ENCODE peak calls at places on chromosomes 2 and 18, in six cellular contexts. One of them, this sample, is unnamed.

GRCh38 chr2:121297217-121297830 is 12.3 kb upstream of the TFCP2L1 start:
- DNase-seq in GM23248: peak; percentile 57
- DNase-seq in A673: peak; percentile 68
- DNase-seq in fibroblast of lung: peak; percentile 12
- DNase-seq in AG04450: no peak
- DNase-seq in spleen: no peak
- DNase-seq in this sample: no peak

GRCh38 chr2:85976106-85976920 is 87.5 kb upstream of the ST3GAL5 start:
- DNase-seq in fibroblast of lung: no peak
- DNase-seq in spleen: peak; percentile 50
- DNase-seq in GM23248: no peak
- DNase-seq in A673: no peak
- DNase-seq in AG04450: no peak
- DNase-seq in this sample: no peak

GRCh38 chr2:175437167-175437566 is 255.7 kb upstream of the ATP5MC3 start:
- DNase-seq in spleen: no peak
- DNase-seq in A673: no peak
- DNase-seq in GM23248: no peak
- DNase-seq in fibroblast of lung: no peak
- DNase-seq in AG04450: no peak
- DNase-seq in this sample: no peak

GRCh38 chr2:78999410-78999809 is 26.1 kb upstream of the REG3G start:
- DNase-seq in AG04450: no peak
- DNase-seq in A673: peak; percentile 43
- DNase-seq in fibroblast of lung: peak; percentile 15
- DNase-seq in GM23248: peak; percentile 35
- DNase-seq in spleen: no peak
- DNase-seq in this sample: no peak

GRCh38 chr2:69600425-69600824 is 43.1 kb downstream of the AAK1 start:
- DNase-seq in spleen: no peak
- DNase-seq in fibroblast of lung: no peak
- DNase-seq in GM23248: no peak
- DNase-seq in A673: no peak
- DNase-seq in AG04450: no peak
- DNase-seq in this sample: no peak

GRCh38 chr2:237669628-237670351 is 42.4 kb downstream of the LRRFIP1 start:
- DNase-seq in spleen: peak; percentile 76
- DNase-seq in AG04450: peak; percentile 100
- DNase-seq in GM23248: peak; percentile 99
- DNase-seq in A673: peak; percentile 44
- DNase-seq in fibroblast of lung: peak; percentile 100
- DNase-seq in this sample: peak; percentile 99

GRCh38 chr2:118048396-118048795 is 34.5 kb upstream of the CCDC93 start:
- DNase-seq in GM23248: peak; percentile 61
- DNase-seq in A673: no peak
- DNase-seq in AG04450: no peak
- DNase-seq in spleen: no peak
- DNase-seq in fibroblast of lung: no peak
- DNase-seq in this sample: no peak

GRCh38 chr2:39606585-39606984 is 59.1 kb upstream of the TMEM178A start:
- DNase-seq in fibroblast of lung: no peak
- DNase-seq in spleen: no peak
- DNase-seq in AG04450: no peak
- DNase-seq in GM23248: no peak
- DNase-seq in A673: no peak
- DNase-seq in this sample: no peak

GRCh38 chr2:12043131-12043530 is 296.7 kb downstream of the LPIN1 start:
- DNase-seq in fibroblast of lung: no peak
- DNase-seq in spleen: no peak
- DNase-seq in AG04450: no peak
- DNase-seq in GM23248: no peak
- DNase-seq in A673: no peak
- DNase-seq in this sample: no peak

GRCh38 chr18:14945984-14946383 is 198.0 kb downstream of the ANKRD30B start:
- DNase-seq in AG04450: no peak
- DNase-seq in A673: no peak
- DNase-seq in fibroblast of lung: no peak
- DNase-seq in spleen: no peak
- DNase-seq in GM23248: peak; percentile 6
- DNase-seq in this sample: no peak

GRCh38 chr2:172623249-172623965 is 67.5 kb downstream of the PDK1 start:
- DNase-seq in spleen: no peak
- DNase-seq in GM23248: peak; percentile 85
- DNase-seq in fibroblast of lung: peak; percentile 84
- DNase-seq in AG04450: peak; percentile 51
- DNase-seq in A673: no peak
- DNase-seq in this sample: peak; percentile 85

GRCh38 chr18:3747176-3747973 is 297.4 kb downstream of the TGIF1 start:
- DNase-seq in GM23248: peak; percentile 20
- DNase-seq in A673: no peak
- DNase-seq in AG04450: peak; percentile 3
- DNase-seq in spleen: no peak
- DNase-seq in fibroblast of lung: peak; percentile 91
- DNase-seq in this sample: no peak
- H3K4me3 ChIP-seq in GM23248: no peak overlapping the region
- H3K4me3 ChIP-seq in A673: no peak overlapping the region
- H3K4me3 ChIP-seq in AG04450: no peak overlapping the region
- H3K4me3 ChIP-seq in spleen: no peak overlapping the region
- H3K4me3 ChIP-seq in fibroblast of lung: peak overlapping the region; percentile 5
- H3K4me3 ChIP-seq in this sample: no peak overlapping the region

GRCh38 chr2:34747643-34748042 is 1148.5 kb upstream of the FAM98A start:
- DNase-seq in A673: no peak
- DNase-seq in spleen: no peak
- DNase-seq in fibroblast of lung: no peak
- DNase-seq in GM23248: no peak
- DNase-seq in AG04450: no peak
- DNase-seq in this sample: no peak
- H3K4me3 ChIP-seq in A673: no peak overlapping the region
- H3K4me3 ChIP-seq in spleen: no peak overlapping the region
- H3K4me3 ChIP-seq in fibroblast of lung: no peak overlapping the region
- H3K4me3 ChIP-seq in GM23248: no peak overlapping the region
- H3K4me3 ChIP-seq in AG04450: no peak overlapping the region
- H3K4me3 ChIP-seq in this sample: no peak overlapping the region

GRCh38 chr2:8819194-8819593 is 18.2 kb downstream of the KIDINS220 start:
- DNase-seq in AG04450: no peak
- DNase-seq in spleen: no peak
- DNase-seq in fibroblast of lung: peak; percentile 25
- DNase-seq in GM23248: peak; percentile 69
- DNase-seq in A673: no peak
- DNase-seq in this sample: no peak

GRCh38 chr2:8817219-8817618 is 20.2 kb downstream of the KIDINS220 start:
- DNase-seq in GM23248: no peak
- DNase-seq in fibroblast of lung: no peak
- DNase-seq in AG04450: no peak
- DNase-seq in spleen: no peak
- DNase-seq in A673: no peak
- DNase-seq in this sample: no peak

GRCh38 chr2:8819948-8820347 is 17.5 kb downstream of the KIDINS220 start:
- DNase-seq in AG04450: no peak
- DNase-seq in spleen: no peak
- DNase-seq in GM23248: no peak
- DNase-seq in fibroblast of lung: no peak
- DNase-seq in A673: no peak
- DNase-seq in this sample: no peak

GRCh38 chr2:8822218-8822617 is 15.2 kb downstream of the KIDINS220 start:
- DNase-seq in fibroblast of lung: peak; percentile 58
- DNase-seq in AG04450: no peak
- DNase-seq in GM23248: peak; percentile 20
- DNase-seq in A673: no peak
- DNase-seq in spleen: no peak
- DNase-seq in this sample: no peak

GRCh38 chr2:8821276-8822217 is 15.9 kb downstream of the KIDINS220 start:
- DNase-seq in AG04450: no peak
- DNase-seq in GM23248: peak; percentile 83
- DNase-seq in spleen: no peak
- DNase-seq in A673: no peak
- DNase-seq in fibroblast of lung: peak; percentile 88
- DNase-seq in this sample: peak; percentile 26
- H3K4me3 ChIP-seq in AG04450: no peak overlapping the region
- H3K4me3 ChIP-seq in GM23248: no peak overlapping the region
- H3K4me3 ChIP-seq in spleen: no peak overlapping the region
- H3K4me3 ChIP-seq in A673: no peak overlapping the region
- H3K4me3 ChIP-seq in fibroblast of lung: no peak overlapping the region
- H3K4me3 ChIP-seq in this sample: no peak overlapping the region

GRCh38 chr2:113167962-113168340 is 5.8 kb upstream of the PSD4 start:
- DNase-seq in fibroblast of lung: no peak
- DNase-seq in AG04450: no peak
- DNase-seq in GM23248: no peak
- DNase-seq in spleen: peak; percentile 36
- DNase-seq in A673: no peak
- DNase-seq in this sample: no peak

GRCh38 chr2:113166187-113166645 is 7.6 kb upstream of the PSD4 start:
- DNase-seq in GM23248: no peak
- DNase-seq in A673: no peak
- DNase-seq in AG04450: no peak
- DNase-seq in fibroblast of lung: no peak
- DNase-seq in spleen: no peak
- DNase-seq in this sample: no peak

GRCh38 chr2:113167115-113167932 is 6.4 kb upstream of the PSD4 start:
- DNase-seq in GM23248: peak; percentile 28
- DNase-seq in AG04450: no peak
- DNase-seq in spleen: peak; percentile 80
- DNase-seq in A673: no peak
- DNase-seq in fibroblast of lung: no peak
- DNase-seq in this sample: no peak

GRCh38 chr2:113171359-113172075 is 2.3 kb upstream of the PSD4 start:
- DNase-seq in fibroblast of lung: no peak
- DNase-seq in AG04450: no peak
- DNase-seq in GM23248: no peak
- DNase-seq in A673: no peak
- DNase-seq in spleen: peak; percentile 70
- DNase-seq in this sample: no peak

DNA sequence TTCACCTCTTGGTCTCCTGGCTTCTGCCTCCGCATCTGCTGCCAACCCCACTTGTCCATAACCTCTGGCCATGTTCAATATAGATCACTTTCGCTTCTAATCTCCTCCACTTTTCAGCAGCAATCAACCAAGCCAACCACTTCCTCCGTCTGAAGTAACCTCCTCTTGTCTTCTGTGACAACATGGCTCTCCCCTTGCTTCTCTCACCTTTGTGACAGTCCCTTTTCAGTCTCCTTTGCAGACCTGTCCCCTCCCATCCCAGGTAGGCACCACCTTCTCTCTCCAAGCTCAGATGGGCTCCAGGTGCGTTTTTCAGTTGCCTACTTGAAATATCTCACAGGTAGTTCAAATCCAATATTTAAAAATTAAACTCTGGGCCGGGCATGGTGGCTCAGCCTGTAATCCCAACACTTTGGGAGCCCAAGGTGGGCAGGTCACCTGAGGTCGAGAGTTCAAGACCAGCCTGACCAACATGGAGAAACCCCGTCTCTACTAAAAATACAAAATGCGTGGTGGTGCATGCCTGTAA is 4.7 kb upstream of the PSD4 start:
- DNase-seq in A673: no peak
- DNase-seq in spleen: peak; percentile 51
- DNase-seq in AG04450: no peak
- DNase-seq in GM23248: no peak
- DNase-seq in fibroblast of lung: no peak
- DNase-seq in this sample: no peak
- H3K4me3 ChIP-seq in A673: no peak overlapping the region
- H3K4me3 ChIP-seq in spleen: no peak overlapping the region
- H3K4me3 ChIP-seq in AG04450: no peak overlapping the region
- H3K4me3 ChIP-seq in GM23248: no peak overlapping the region
- H3K4me3 ChIP-seq in fibroblast of lung: no peak overlapping the region
- H3K4me3 ChIP-seq in this sample: no peak overlapping the region

GRCh38 chr18:55106906-55107305 is 147.6 kb upstream of the CCDC68 start:
- DNase-seq in spleen: no peak
- DNase-seq in A673: no peak
- DNase-seq in AG04450: no peak
- DNase-seq in GM23248: no peak
- DNase-seq in fibroblast of lung: no peak
- DNase-seq in this sample: no peak
- H3K4me3 ChIP-seq in spleen: no peak overlapping the region
- H3K4me3 ChIP-seq in A673: no peak overlapping the region
- H3K4me3 ChIP-seq in AG04450: no peak overlapping the region
- H3K4me3 ChIP-seq in GM23248: no peak overlapping the region
- H3K4me3 ChIP-seq in fibroblast of lung: no peak overlapping the region
- H3K4me3 ChIP-seq in this sample: no peak overlapping the region

GRCh38 chr2:60884795-60885194 is 3.4 kb downstream of the REL start:
- DNase-seq in fibroblast of lung: no peak
- DNase-seq in AG04450: no peak
- DNase-seq in A673: no peak
- DNase-seq in GM23248: peak; percentile 71
- DNase-seq in spleen: no peak
- DNase-seq in this sample: no peak
- H3K4me3 ChIP-seq in fibroblast of lung: no peak overlapping the region
- H3K4me3 ChIP-seq in AG04450: no peak overlapping the region
- H3K4me3 ChIP-seq in A673: peak overlapping the region; percentile 99
- H3K4me3 ChIP-seq in GM23248: peak overlapping the region; percentile 56
- H3K4me3 ChIP-seq in spleen: peak overlapping the region; percentile 3
- H3K4me3 ChIP-seq in this sample: no peak overlapping the region

GRCh38 chr2:42904576-42904876 is 112.1 kb upstream of the HAAO start:
- DNase-seq in GM23248: no peak
- DNase-seq in A673: no peak
- DNase-seq in spleen: no peak
- DNase-seq in AG04450: no peak
- DNase-seq in fibroblast of lung: no peak
- DNase-seq in this sample: no peak

GRCh38 chr2:42906557-42907380 is 114.4 kb upstream of the HAAO start:
- DNase-seq in fibroblast of lung: peak; percentile 81
- DNase-seq in AG04450: no peak
- DNase-seq in GM23248: peak; percentile 62
- DNase-seq in spleen: no peak
- DNase-seq in A673: peak; percentile 26
- DNase-seq in this sample: peak; percentile 87

GRCh38 chr2:42906115-42906556 is 113.8 kb upstream of the HAAO start:
- DNase-seq in spleen: no peak
- DNase-seq in AG04450: no peak
- DNase-seq in fibroblast of lung: no peak
- DNase-seq in A673: no peak
- DNase-seq in GM23248: no peak
- DNase-seq in this sample: no peak

GRCh38 chr2:42903821-42904575 is 111.6 kb upstream of the HAAO start:
- DNase-seq in A673: no peak
- DNase-seq in AG04450: no peak
- DNase-seq in GM23248: no peak
- DNase-seq in fibroblast of lung: no peak
- DNase-seq in spleen: no peak
- DNase-seq in this sample: no peak

GRCh38 chr2:42905341-42906114 is 113.1 kb upstream of the HAAO start:
- DNase-seq in GM23248: peak; percentile 32
- DNase-seq in fibroblast of lung: no peak
- DNase-seq in AG04450: no peak
- DNase-seq in spleen: no peak
- DNase-seq in A673: peak; percentile 79
- DNase-seq in this sample: no peak
- H3K4me3 ChIP-seq in GM23248: no peak overlapping the region
- H3K4me3 ChIP-seq in fibroblast of lung: no peak overlapping the region
- H3K4me3 ChIP-seq in AG04450: no peak overlapping the region
- H3K4me3 ChIP-seq in spleen: no peak overlapping the region
- H3K4me3 ChIP-seq in A673: no peak overlapping the region
- H3K4me3 ChIP-seq in this sample: no peak overlapping the region

GRCh38 chr2:119156891-119157773 is 1.4 kb downstream of the C1QL2 start:
- DNase-seq in AG04450: no peak
- DNase-seq in fibroblast of lung: no peak
- DNase-seq in GM23248: no peak
- DNase-seq in spleen: no peak
- DNase-seq in A673: no peak
- DNase-seq in this sample: no peak
- H3K4me3 ChIP-seq in AG04450: no peak overlapping the region
- H3K4me3 ChIP-seq in fibroblast of lung: no peak overlapping the region
- H3K4me3 ChIP-seq in GM23248: no peak overlapping the region
- H3K4me3 ChIP-seq in spleen: no peak overlapping the region
- H3K4me3 ChIP-seq in A673: no peak overlapping the region
- H3K4me3 ChIP-seq in this sample: no peak overlapping the region

GRCh38 chr2:100052645-100053044 is 89.7 kb downstream of the AFF3 start:
- DNase-seq in AG04450: no peak
- DNase-seq in A673: no peak
- DNase-seq in spleen: no peak
- DNase-seq in GM23248: no peak
- DNase-seq in fibroblast of lung: no peak
- DNase-seq in this sample: no peak
- H3K4me3 ChIP-seq in AG04450: no peak overlapping the region
- H3K4me3 ChIP-seq in A673: no peak overlapping the region
- H3K4me3 ChIP-seq in spleen: no peak overlapping the region
- H3K4me3 ChIP-seq in GM23248: no peak overlapping the region
- H3K4me3 ChIP-seq in fibroblast of lung: no peak overlapping the region
- H3K4me3 ChIP-seq in this sample: no peak overlapping the region

This sample was measured in BJ.